ENCODE peak calls at places on chromosomes 16 and 17, in six cellular contexts. D, H, R, M, Q and O are unnamed samples.

GRCh38 chr17:17994271-17994670 is 21.6 kb downstream of the DRC3 start:
- DNase-seq in D (peak), H (no peak), R (no peak), Q (no peak), M (no peak), O (peak)

GRCh38 chr17:79027274-79027924 is 3.4 kb downstream of the C1QTNF1 start:
- DNase-seq in Q (no peak), M (no peak), D (no peak), R (no peak), H (no peak), O (peak)

GRCh38 chr17:47404006-47404405 is 80.3 kb downstream of the EFCAB13 start:
- DNase-seq in R (no peak), H (no peak), D (no peak), Q (no peak), M (no peak), O (no peak)

GRCh38 chr16:50154369-50154947 is 1.4 kb downstream of the TENT4B start:
- DNase-seq in H (no peak), R (no peak), M (no peak), Q (peak), D (no peak), O (peak)

GRCh38 chr17:37829446-37830142 is 84.7 kb upstream of the HNF1B start:
- DNase-seq in R (peak), H (no peak), M (no peak), Q (no peak), D (no peak), O (no peak)

GRCh38 chr16:84763629-84764028 is 56.2 kb upstream of the CRISPLD2 start:
- DNase-seq in D (no peak), R (no peak), M (no peak), Q (no peak), H (no peak), O (no peak)

GRCh38 chr17:63039899-63040602 is 74.0 kb downstream of the TANC2 start:
- DNase-seq in R (no peak), D (peak), Q (peak), M (peak), H (no peak), O (no peak)

GRCh38 chr17:41613277-41614082 is 913 bp upstream of the KRT16 start:
- DNase-seq in Q (no peak), H (no peak), D (no peak), M (no peak), R (no peak), O (no peak)

GRCh38 chr17:80671823-80672105 is 127.1 kb downstream of the RPTOR start:
- DNase-seq in R (no peak), M (no peak), H (no peak), Q (no peak), D (no peak), O (no peak)

GRCh38 chr17:61054430-61054829 is 345.2 kb upstream of the TBX2 start:
- DNase-seq in H (no peak), R (no peak), M (peak), Q (no peak), D (no peak), O (no peak)

GRCh38 chr17:80577876-80578275 is 33.2 kb downstream of the RPTOR start:
- DNase-seq in H (no peak), D (no peak), R (no peak), Q (no peak), M (no peak), O (no peak)

GRCh38 chr16:31064882-31065461 is 9.1 kb downstream of the ZNF668 start:
- DNase-seq in R (no peak), H (peak), Q (no peak), D (peak), M (peak), O (peak)

GRCh38 chr17:57471941-57472368 is 215.6 kb downstream of the MSI2 start:
- DNase-seq in Q (no peak), D (no peak), H (no peak), R (no peak), M (no peak), O (no peak)

GRCh38 chr16:84288902-84289301 is 5.8 kb upstream of the WFDC1 start:
- DNase-seq in D (no peak), Q (no peak), M (no peak), R (no peak), H (no peak), O (no peak)

GRCh38 chr17:62109378-62109902 is 44.4 kb upstream of the MED13 start:
- DNase-seq in H (peak), D (peak), Q (peak), R (peak), M (peak), O (peak)

GRCh38 chr16:84788968-84789371 is 30.8 kb upstream of the CRISPLD2 start:
- DNase-seq in R (no peak), M (no peak), H (no peak), D (no peak), Q (no peak), O (peak)

GRCh38 chr16:67397451-67397801 is 4.1 kb upstream of the TPPP3 start:
- DNase-seq in H (no peak), M (no peak), D (no peak), Q (no peak), R (no peak), O (no peak)

GRCh38 chr16:83602797-83603735 is 204.7 kb upstream of the HSBP1 start:
- DNase-seq in Q (no peak), M (no peak), D (no peak), R (no peak), H (no peak), O (no peak)

GRCh38 chr16:30077656-30078055 is 1.9 kb downstream of the PPP4C start:
- DNase-seq in D (no peak), H (no peak), R (no peak), Q (no peak), M (no peak), O (no peak)

GRCh38 chr17:82648165-82648668 is at the start of gene WDR45B:
- DNase-seq in M (peak), H (peak), Q (peak), D (peak), R (peak), O (peak)

GRCh38 chr17:34892864-34893263 is 68.4 kb downstream of the CCT6B start:
- DNase-seq in H (no peak), D (no peak), Q (no peak), R (no peak), M (no peak), O (peak)

GRCh38 chr16:51407199-51407598 is 256.1 kb upstream of the SALL1 start:
- DNase-seq in H (peak), M (peak), Q (no peak), R (peak), D (no peak), O (no peak)

GRCh38 chr16:89330177-89330856 is 112.8 kb downstream of the ZNF778 start:
- DNase-seq in D (no peak), M (peak), Q (no peak), R (no peak), H (peak), O (no peak)

GRCh38 chr16:87836346-87836843 is 32.9 kb downstream of the SLC7A5 start:
- DNase-seq in H (no peak), D (no peak), M (no peak), R (no peak), Q (no peak), O (no peak)

GRCh38 chr16:30187971-30188561 is 4.7 kb downstream of the CORO1A start:
- DNase-seq in R (no peak), D (no peak), M (no peak), H (no peak), Q (no peak), O (no peak)

GRCh38 chr16:51112311-51112710 is 38.8 kb downstream of the SALL1 start:
- DNase-seq in M (no peak), H (no peak), Q (no peak), D (no peak), R (no peak), O (no peak)

GRCh38 chr17:67500261-67500660 is 123.2 kb downstream of the PITPNC1 start:
- DNase-seq in D (no peak), R (no peak), H (no peak), Q (no peak), M (no peak), O (no peak)

GRCh38 chr16:11639925-11640899 is 28.0 kb upstream of the SNN start:
- DNase-seq in D (peak), M (peak), Q (no peak), R (no peak), H (peak), O (peak)

GRCh38 chr17:1045456-1045855 is 48.5 kb downstream of the TIMM22 start:
- DNase-seq in R (no peak), D (no peak), M (no peak), Q (no peak), H (no peak), O (no peak)

GRCh38 chr17:17712268-17712924 is 31.1 kb downstream of the RAI1 start:
- DNase-seq in D (peak), R (peak), H (no peak), Q (no peak), M (peak), O (peak)

GRCh38 chr16:74865922-74866598 is 91.4 kb upstream of the FA2H start:
- DNase-seq in M (peak), Q (no peak), H (no peak), R (no peak), D (peak), O (no peak)

GRCh38 chr16:85479972-85480726 is 133.0 kb upstream of the GSE1 start:
- DNase-seq in R (no peak), H (no peak), M (no peak), D (no peak), Q (peak), O (peak)

GRCh38 chr17:19897901-19898300 is 30.2 kb upstream of the ULK2 start:
- DNase-seq in H (no peak), M (peak), R (no peak), D (peak), Q (no peak), O (peak)

GRCh38 chr16:73064227-73064995 is 16.5 kb upstream of the ZFHX3 start:
- DNase-seq in M (peak), Q (no peak), D (peak), R (no peak), H (no peak), O (no peak)
- H3K4me3 ChIP-seq in M (peak), Q (no peak), D (peak), R (no peak), H (peak), O (no peak)

DNA sequence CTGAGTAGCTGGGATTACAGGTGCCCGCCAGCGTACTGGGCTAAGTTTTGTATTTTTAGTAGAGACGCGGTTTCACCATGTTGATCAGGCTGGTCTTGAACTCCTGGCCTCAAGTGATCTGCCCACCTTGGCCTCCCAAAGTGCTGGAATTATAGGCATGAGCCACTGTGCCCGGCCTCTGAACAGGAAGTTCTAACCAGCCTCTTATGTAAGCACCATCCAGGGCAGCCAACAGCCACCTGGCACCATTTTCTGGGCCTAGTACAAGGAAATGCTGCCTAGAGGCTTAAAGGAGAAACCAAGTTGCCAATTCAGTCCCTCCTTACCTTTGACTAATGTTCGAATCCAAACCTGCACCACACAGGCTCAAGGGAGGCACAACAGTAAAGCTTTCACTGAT is 8.5 kb upstream of the SLC39A11 start:
- DNase-seq in D (no peak), Q (no peak), R (no peak), H (no peak), M (no peak), O (no peak)
- H3K4me2 ChIP-seq in D (no peak), Q (no peak), R (no peak), H (no peak), M (no peak), O (no peak)

DNA sequence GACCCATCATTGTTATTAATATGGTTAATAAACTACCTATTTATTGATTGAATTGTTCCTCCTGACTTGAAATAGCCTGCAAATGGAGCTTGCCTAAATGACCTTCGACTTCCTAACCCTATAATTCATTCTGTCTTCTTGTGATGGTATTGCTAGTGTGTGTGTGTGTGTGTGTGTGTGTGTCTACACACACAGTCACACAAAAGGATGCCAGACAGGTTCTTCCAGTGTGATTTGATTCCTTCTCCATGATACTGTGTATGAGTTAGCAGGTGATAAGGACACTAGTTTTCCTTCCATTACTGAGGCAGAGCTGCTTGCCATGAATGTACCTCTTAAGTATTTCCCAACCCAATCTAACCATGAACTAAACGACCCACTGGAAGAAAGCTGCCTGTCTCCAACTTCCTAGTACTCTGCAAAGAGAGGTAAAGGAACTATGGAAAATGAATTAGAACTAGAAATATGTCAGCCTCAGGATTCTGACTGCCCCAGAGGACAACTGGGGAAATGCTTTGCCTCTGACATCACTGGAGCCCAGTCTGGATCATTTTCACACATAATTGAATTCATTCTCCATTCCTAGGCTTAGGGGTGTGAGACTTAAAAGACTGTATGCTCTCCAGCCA is 3.5 kb upstream of the CDC6 start:
- DNase-seq in Q (no peak), D (peak), M (peak), R (no peak), H (peak), O (peak)
- TF ChIP-seq CTCF in Q (no peak), D (peak), M (peak), R (no peak), H (peak), O (peak)

DNA sequence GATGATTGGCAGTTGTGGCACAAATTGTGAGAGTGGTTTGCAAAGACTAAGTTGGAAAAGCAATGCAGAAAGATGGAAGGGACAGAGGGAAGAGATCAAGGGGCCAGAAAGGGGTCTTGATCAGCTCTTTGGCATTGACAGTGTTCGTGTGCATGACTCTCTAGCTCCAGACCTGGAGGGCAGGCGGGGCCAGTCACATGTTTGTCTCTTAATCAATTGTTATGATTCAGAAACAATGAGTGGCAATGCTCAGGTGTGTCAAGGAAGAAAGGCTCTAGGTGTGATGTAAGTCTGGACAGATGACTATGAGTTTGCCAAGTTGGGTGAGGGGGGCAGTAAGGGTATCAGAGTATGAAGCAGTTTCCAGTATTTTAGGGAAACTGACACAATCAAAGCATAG is 32.1 kb downstream of the WSB1 start:
- DNase-seq in Q (no peak), D (no peak), H (no peak), R (no peak), M (no peak), O (no peak)
- H3K4me3 ChIP-seq in Q (no peak), D (no peak), H (no peak), R (no peak), M (no peak), O (no peak)